ENCODE peak calls at places on chromosomes 2 and 18, in four cellular contexts. R is WERI-Rb-1, I is left lung, U is lower lobe of right lung. N is an unnamed sample.

GRCh38 chr2:209753020-209753419 is 18.6 kb upstream of the UNC80 start:
- DNase-seq in R (no peak), I (no peak), U (no peak), N (no peak)

GRCh38 chr2:72222829-72223564 is 75.3 kb upstream of the CYP26B1 start:
- DNase-seq in R (no peak), I (no peak), U (no peak), N (peak)

GRCh38 chr2:217884985-217885384 is 117.8 kb downstream of the TNS1 start:
- DNase-seq in R (no peak), I (no peak), U (no peak), N (no peak)

GRCh38 chr18:37385846-37386435 is 179.7 kb downstream of the CELF4 start:
- DNase-seq in R (no peak), I (no peak), U (no peak), N (no peak)

GRCh38 chr2:121254748-121255147 is 30.3 kb downstream of the TFCP2L1 start:
- DNase-seq in R (no peak), I (no peak), U (peak), N (peak)

GRCh38 chr2:72935611-72935957 is 18.3 kb downstream of the EMX1 start:
- DNase-seq in R (no peak), I (peak), U (no peak), N (no peak)

GRCh38 chr2:113217455-113218282 is 43.9 kb downstream of the PSD4 start:
- DNase-seq in R (no peak), I (no peak), U (no peak), N (peak)

GRCh38 chr2:61371027-61371426 is 99.9 kb downstream of the USP34 start:
- DNase-seq in R (no peak), I (no peak), U (no peak), N (no peak)

GRCh38 chr2:134081238-134081637 is 172.6 kb upstream of the MGAT5 start:
- DNase-seq in R (no peak), I (no peak), U (no peak), N (no peak)

GRCh38 chr2:27150639-27151230 is 1.9 kb downstream of the TCF23 start:
- DNase-seq in R (no peak), I (no peak), U (no peak), N (no peak)

GRCh38 chr2:113202305-113203216 is 28.8 kb downstream of the PSD4 start:
- DNase-seq in R (no peak), I (peak), U (no peak), N (no peak)

GRCh38 chr2:160229591-160229990 is 29.5 kb upstream of the ITGB6 start:
- DNase-seq in R (no peak), I (no peak), U (no peak), N (no peak)

GRCh38 chr18:48140738-48141137 is 210.3 kb upstream of the SMAD2 start:
- DNase-seq in R (no peak), I (no peak), U (no peak), N (no peak)

GRCh38 chr2:161416294-161416632 is at the start of gene TBR1:
- DNase-seq in R (no peak), I (no peak), U (no peak), N (no peak)

GRCh38 chr2:161418275-161418714 is 2.2 kb downstream of the TBR1 start:
- DNase-seq in R (no peak), I (no peak), U (no peak), N (no peak)

GRCh38 chr2:161415467-161416293 is 417 bp upstream of the TBR1 start:
- DNase-seq in R (peak), I (no peak), U (no peak), N (no peak)

GRCh38 chr2:161417428-161418274 is 1.6 kb downstream of the TBR1 start:
- DNase-seq in R (no peak), I (no peak), U (no peak), N (no peak)

DNA sequence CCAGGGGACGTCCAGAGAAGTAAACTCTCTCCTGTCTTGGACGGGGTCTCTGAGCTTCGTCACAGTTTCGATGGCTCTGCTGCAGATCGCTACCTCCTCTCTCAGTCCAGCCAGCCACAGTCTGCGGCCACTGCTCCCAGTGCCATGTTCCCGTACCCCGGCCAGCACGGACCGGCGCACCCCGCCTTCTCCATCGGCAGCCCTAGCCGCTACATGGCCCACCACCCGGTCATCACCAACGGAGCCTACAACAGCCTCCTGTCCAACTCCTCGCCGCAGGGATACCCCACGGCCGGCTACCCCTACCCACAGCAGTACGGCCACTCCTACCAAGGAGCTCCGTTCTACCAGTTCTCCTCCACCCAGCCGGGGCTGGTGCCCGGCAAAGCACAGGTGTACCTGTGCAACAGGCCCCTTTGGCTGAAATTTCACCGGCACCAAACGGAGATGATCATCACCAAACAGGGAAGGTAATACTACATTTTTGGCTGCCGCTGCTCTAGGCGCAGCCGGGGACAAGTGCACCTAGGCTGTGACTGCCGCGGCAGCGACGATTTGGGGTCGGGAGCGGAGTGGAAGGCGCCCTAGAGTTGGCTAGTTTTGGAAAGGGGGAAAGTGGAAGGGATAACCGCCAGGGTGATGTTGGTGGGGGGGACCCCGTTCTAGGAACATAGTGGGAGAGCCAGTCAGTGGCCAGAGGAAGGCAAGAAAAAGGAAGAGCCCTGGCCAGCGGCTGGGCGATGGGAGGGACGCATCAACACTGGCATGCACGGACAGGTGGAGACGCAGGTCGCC is 733 bp downstream of the TBR1 start:
- DNase-seq in R (no peak), I (peak), U (no peak), N (no peak)
- H3K4me3 ChIP-seq in R (no peak), I (no peak), U (no peak), N (no peak)

GRCh38 chr2:235496239-235496621 is 2.4 kb downstream of the AGAP1 start:
- DNase-seq in R (no peak), I (no peak), U (no peak), N (no peak)
- H3K4me3 ChIP-seq in R (no peak), I (peak), U (peak), N (no peak)

GRCh38 chr2:207929923-207930322 is 95.4 kb downstream of the PLEKHM3 start:
- DNase-seq in R (no peak), I (no peak), U (no peak), N (no peak)

GRCh38 chr2:207934720-207935119 is 90.6 kb downstream of the PLEKHM3 start:
- DNase-seq in R (no peak), I (no peak), U (no peak), N (no peak)

GRCh38 chr2:207928079-207928478 is 97.2 kb downstream of the PLEKHM3 start:
- DNase-seq in R (peak), I (no peak), U (no peak), N (no peak)

GRCh38 chr2:207933396-207934045 is 91.8 kb downstream of the PLEKHM3 start:
- DNase-seq in R (no peak), I (no peak), U (no peak), N (no peak)

DNA sequence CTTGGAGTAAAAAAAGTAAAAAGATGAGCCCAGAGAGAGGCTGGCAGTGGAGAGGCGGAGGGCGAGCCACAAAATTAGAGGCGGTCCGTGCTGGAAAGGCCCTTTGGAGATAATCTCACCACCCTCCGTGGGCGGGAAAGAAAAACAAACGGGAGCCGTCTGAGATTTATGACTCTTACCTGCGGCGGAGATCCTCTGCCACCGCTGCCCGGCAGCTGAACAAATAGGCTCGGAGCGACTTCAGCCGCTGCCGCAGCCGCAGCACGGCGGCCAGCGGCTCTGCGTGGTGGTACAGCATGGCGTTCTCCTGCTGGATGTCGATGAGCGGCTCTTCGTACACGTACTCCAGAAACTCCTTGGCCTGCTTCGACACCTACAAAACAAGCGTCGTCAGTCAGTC is 94.6 kb downstream of the PLEKHM3 start:
- DNase-seq in R (no peak), I (peak), U (peak), N (peak)
- H3K4me3 ChIP-seq in R (no peak), I (no peak), U (no peak), N (peak)

GRCh38 chr18:76528477-76529432 is 33.7 kb upstream of the ZNF516 start:
- DNase-seq in R (peak), I (no peak), U (no peak), N (peak)
- H3K4me3 ChIP-seq in R (no peak), I (peak), U (peak), N (peak)

GRCh38 chr2:129877795-129878775 is 101.4 kb upstream of the RAB6C start:
- DNase-seq in R (no peak), I (no peak), U (no peak), N (no peak)
- H3K4me3 ChIP-seq in R (peak), I (peak), U (peak), N (peak)

GRCh38 chr2:232838406-232838874 is 31.6 kb upstream of the SNORC start:
- DNase-seq in R (no peak), I (no peak), U (no peak), N (no peak)
- H3K4me3 ChIP-seq in R (no peak), I (no peak), U (no peak), N (no peak)

DNA sequence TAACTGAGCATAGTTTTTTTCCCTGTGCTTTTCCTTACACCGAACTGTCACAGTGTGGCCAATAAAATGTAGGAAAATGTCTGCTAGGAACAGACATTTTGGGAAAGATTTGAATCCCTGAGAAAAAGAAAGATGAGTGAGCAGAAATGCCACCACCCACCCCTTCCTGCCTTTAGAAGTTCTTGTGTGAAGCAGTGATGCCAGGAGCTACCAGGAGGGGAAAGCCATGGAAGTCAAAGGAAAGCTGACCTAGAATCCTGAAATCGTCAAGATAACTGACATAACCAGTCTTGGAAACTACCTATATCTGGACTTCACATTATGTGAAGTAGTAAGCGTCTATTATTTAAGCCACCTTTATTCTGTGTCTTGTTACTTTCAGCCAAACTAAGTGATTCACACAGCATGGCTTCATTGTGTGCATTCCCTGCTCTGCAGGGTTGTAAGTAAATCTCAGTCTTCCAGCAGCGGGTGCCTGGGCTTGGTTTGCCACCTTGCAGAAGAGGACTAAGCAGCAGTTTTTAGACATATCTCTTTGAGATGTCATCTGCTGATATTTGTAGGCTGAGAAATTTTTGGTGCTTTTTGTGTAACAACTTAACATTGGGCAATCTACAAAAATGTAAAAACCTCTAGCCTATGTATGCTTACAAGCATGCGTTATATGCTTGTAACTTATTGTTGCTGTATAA is 11.3 kb upstream of the SPRED2 start:
- DNase-seq in R (no peak), I (no peak), U (no peak), N (no peak)
- H3K4me3 ChIP-seq in R (no peak), I (no peak), U (no peak), N (no peak)

GRCh38 chr2:138137949-138138348 is 173.7 kb downstream of the HNMT start:
- DNase-seq in R (no peak), I (no peak), U (no peak), N (no peak)

GRCh38 chr2:138132108-138132507 is 167.8 kb downstream of the HNMT start:
- DNase-seq in R (no peak), I (no peak), U (no peak), N (no peak)
- H3K4me3 ChIP-seq in R (no peak), I (no peak), U (no peak), N (no peak)

DNA sequence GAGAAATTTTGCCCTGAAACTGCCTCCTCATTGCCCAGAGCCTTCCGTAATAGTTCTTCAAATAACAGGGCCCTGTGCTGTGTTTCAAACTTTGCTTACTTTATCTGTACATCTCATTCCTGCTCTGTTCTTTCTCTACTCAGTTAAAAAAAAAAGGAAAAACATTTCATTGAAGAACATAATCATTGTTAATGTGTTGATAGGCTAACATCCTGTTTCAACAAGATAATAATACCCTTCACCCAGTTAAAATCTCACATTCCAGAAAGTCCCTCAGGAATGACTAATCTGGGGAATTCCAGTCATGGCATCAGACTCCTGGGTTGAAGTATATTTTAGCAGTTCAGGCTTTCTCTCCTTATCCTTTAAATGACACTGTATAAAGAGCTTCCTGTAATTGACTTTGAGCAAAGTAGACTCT is 45.6 kb upstream of the ITGAV start:
- DNase-seq in R (no peak), I (no peak), U (no peak), N (peak)
- H3K4me3 ChIP-seq in R (no peak), I (no peak), U (no peak), N (peak)

N was measured in SJCRH30.